ENCODE peak calls at places on chromosome 22, in nine cellular contexts. R, E, V, F, U, J, P, X and W are unnamed samples.

GRCh38 chr22:40426671-40427070 is 56.3 kb downstream of the SGSM3 start:
- DNase-seq in R (no peak), E (no peak), V (no peak), F (no peak), U (peak; percentile 41), J (no peak), P (no peak), X (no peak), W (no peak)

GRCh38 chr22:17106161-17106784 is 14.9 kb downstream of the TMEM121B start:
- DNase-seq in R (no peak), E (no peak), V (no peak), F (no peak), U (no peak), J (no peak), P (no peak), X (no peak), W (no peak)

GRCh38 chr22:50530857-50531545 is 1.2 kb upstream of the TYMP start:
- DNase-seq in R (peak; percentile 60), E (peak; percentile 75), V (peak; percentile 94), F (peak; percentile 80), U (peak; percentile 83), J (peak; percentile 97), P (peak; percentile 67), X (peak; percentile 62), W (peak; percentile 84)

GRCh38 chr22:37910863-37911262 is 4.8 kb downstream of the MICALL1 start:
- DNase-seq in R (no peak), E (no peak), V (no peak), F (no peak), U (no peak), J (peak; percentile 71), P (no peak), X (no peak), W (no peak)

GRCh38 chr22:23113067-23113846 is 28.5 kb downstream of the RSPH14 start:
- DNase-seq in R (no peak), E (no peak), V (no peak), F (no peak), U (peak; percentile 14), J (no peak), P (no peak), X (no peak), W (no peak)

GRCh38 chr22:50017701-50018224 is 5.2 kb upstream of the IL17REL start:
- DNase-seq in R (no peak), E (no peak), V (no peak), F (no peak), U (no peak), J (no peak), P (no peak), X (no peak), W (no peak)

GRCh38 chr22:22003233-22003632 is 20.6 kb upstream of the TOP3B start:
- DNase-seq in R (no peak), E (no peak), V (no peak), F (no peak), U (no peak), J (no peak), P (no peak), X (no peak), W (no peak)

GRCh38 chr22:26324150-26324549 is 104.9 kb upstream of the ASPHD2 start:
- DNase-seq in R (no peak), E (no peak), V (no peak), F (no peak), U (no peak), J (no peak), P (no peak), X (no peak), W (no peak)

GRCh38 chr22:33213383-33214075 is 155.3 kb upstream of the SYN3 start:
- DNase-seq in R (no peak), E (no peak), V (no peak), F (no peak), U (no peak), J (no peak), P (no peak), X (no peak), W (no peak)

GRCh38 chr22:18066181-18066859 is 11.5 kb upstream of the PEX26 start:
- DNase-seq in R (no peak), E (no peak), V (no peak), F (no peak), U (no peak), J (peak; percentile 41), P (no peak), X (no peak), W (no peak)

GRCh38 chr22:42825796-42826195 is 31.3 kb downstream of the ARFGAP3 start:
- DNase-seq in R (no peak), E (no peak), V (no peak), F (no peak), U (no peak), J (no peak), P (no peak), X (no peak), W (no peak)

GRCh38 chr22:35630891-35631290 is 13.8 kb upstream of the MB start:
- DNase-seq in R (no peak), E (no peak), V (no peak), F (no peak), U (no peak), J (peak; percentile 39), P (no peak), X (no peak), W (no peak)